ENCODE peak calls at places on chromosome 13, in four cellular contexts. V is K562, L is HepG2, S is GM12878. M is an unnamed sample.

GRCh38 chr13:93857126-93857525 is 622.4 kb downstream of the DCT start:
- DNase-seq in V (no peak), L (no peak), S (no peak), M (no peak)

GRCh38 chr13:36872621-36873020 is 47.4 kb downstream of the SMAD9 start:
- DNase-seq in V (no peak), L (no peak), S (no peak), M (no peak)

GRCh38 chr13:93446256-93446655 is 219.6 kb downstream of the GPC6 start:
- DNase-seq in V (no peak), L (no peak), S (no peak), M (peak)

GRCh38 chr13:59842507-59842906 is 321.2 kb downstream of the DIAPH3 start:
- DNase-seq in V (no peak), L (no peak), S (no peak), M (no peak)

GRCh38 chr13:100273138-100273537 is 184.2 kb downstream of the PCCA start:
- DNase-seq in V (no peak), L (no peak), S (no peak), M (no peak)

GRCh38 chr13:40271931-40272775 is 394.3 kb downstream of the FOXO1 start:
- DNase-seq in V (no peak), L (no peak), S (no peak), M (no peak)

GRCh38 chr13:36979361-36980040 is 19.6 kb downstream of the ALG5 start:
- DNase-seq in V (no peak), L (no peak), S (no peak), M (no peak)

GRCh38 chr13:43229506-43229905 is 206.1 kb downstream of the DNAJC15 start:
- DNase-seq in V (no peak), L (no peak), S (no peak), M (no peak)

GRCh38 chr13:51222510-51223283 is 499 bp downstream of the FAM124A start:
- DNase-seq in V (no peak), L (no peak), S (no peak), M (peak)

GRCh38 chr13:46160474-46161066 is 21.4 kb downstream of the LCP1 start:
- DNase-seq in V (peak), L (peak), S (no peak), M (peak)

GRCh38 chr13:45851171-45851889 is at the start of gene SIAH3:
- DNase-seq in V (no peak), L (no peak), S (no peak), M (no peak)

GRCh38 chr13:95195146-95195545 is 106.1 kb downstream of the ABCC4 start:
- DNase-seq in V (no peak), L (no peak), S (no peak), M (no peak)
- TF ChIP-seq FOXK2 in V (no peak), L (no peak), S (no peak), M (no peak)

DNA sequence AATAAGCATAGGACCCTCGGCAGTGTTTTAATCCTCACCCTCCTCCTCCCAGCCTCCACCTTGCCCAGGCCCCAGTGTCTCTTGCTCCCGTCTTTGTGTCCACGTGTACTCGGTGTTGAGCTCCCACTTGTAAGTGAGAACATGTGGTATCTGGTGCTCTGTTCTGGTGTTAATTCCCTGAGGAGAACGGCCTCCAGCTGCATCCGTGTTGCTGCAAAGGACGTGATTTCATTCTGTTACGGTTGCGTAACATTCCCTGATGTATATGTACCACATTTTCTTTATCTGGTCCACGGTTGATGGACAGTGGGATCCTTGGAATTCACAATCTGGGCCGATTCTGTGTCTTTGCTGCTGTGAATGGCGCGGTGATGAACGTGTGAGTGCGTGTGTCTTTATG is 44.7 kb upstream of the TFDP1 start:
- DNase-seq in V (no peak), L (no peak), S (no peak), M (no peak)
- TF ChIP-seq FOXK2 in V (no peak), L (no peak), S (no peak), M (no peak)

DNA sequence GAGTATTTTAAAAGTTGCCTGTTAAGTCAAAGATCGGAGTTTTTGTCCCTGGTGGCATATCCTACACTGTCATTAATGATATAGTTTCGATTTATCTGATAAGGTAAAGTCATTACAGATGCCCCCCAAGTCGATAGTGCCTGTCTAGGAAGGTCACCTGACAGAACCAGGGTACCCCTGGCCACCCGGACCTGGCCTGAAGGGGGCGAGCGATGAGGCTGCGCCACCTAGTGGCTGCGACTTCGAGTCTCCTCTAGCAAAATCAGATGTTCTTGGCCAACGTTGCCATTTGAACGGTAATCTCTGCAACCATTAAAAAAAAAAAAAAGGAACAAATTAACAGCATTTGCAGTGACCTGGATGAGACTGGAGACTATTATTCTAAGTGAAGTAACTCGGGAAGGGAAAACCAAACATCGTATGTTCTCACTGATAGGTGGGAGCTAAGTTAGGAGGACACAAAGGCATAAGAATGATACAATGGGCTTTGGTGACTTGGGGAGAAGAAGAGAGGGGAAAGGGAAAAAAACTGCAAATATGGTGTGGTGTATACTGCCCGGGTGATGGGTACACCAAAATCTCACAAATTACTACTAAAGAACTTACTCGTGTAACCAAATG is 565.1 kb downstream of the LIG4 start:
- DNase-seq in V (peak), L (peak), S (no peak), M (peak)
- TF ChIP-seq FOXK2 in V (no peak), L (no peak), S (no peak), M (no peak)

DNA sequence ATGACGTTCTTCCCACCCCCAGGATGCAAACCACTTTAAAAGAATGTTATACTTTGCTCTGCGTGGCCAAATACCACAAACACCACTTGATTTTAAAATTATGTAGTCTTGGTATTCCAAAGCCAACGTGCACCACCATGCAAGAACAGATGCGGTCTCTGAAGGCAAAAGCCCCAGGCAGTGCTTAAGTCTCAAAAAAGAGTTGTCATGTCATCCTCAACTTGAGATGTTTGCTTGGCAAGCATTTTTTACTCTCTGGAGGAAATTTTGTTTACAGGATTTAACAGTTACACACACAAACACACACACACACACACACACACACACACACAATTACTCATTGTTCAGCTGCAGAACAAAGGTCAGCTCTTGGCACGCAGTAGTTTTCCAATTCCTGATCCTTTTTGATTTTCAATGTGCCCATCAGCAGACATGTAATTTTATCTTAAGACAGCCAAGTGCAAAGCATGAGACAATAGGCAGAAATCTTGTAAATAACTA is 106.2 kb downstream of the RGCC start:
- DNase-seq in V (no peak), L (peak), S (no peak), M (no peak)
- TF ChIP-seq FOXK2 in V (no peak), L (no peak), S (no peak), M (no peak)

GRCh38 chr13:110475550-110476219 is 85.8 kb downstream of the RAB20 start:
- DNase-seq in V (no peak), L (no peak), S (no peak), M (no peak)
- TF ChIP-seq FOXK2 in V (no peak), L (no peak), S (no peak), M (no peak)

GRCh38 chr13:112583592-112584277 is 4.2 kb downstream of the TUBGCP3 start:
- DNase-seq in V (peak), L (no peak), S (no peak), M (no peak)
- TF ChIP-seq FOXK2 in V (no peak), L (no peak), S (no peak), M (no peak)

M was measured in HEK293T.